ENCODE peak calls at places on chromosomes 3 and 15, in six cellular contexts. G, L, A, O, Y and H are unnamed samples.

GRCh38 chr3:142354076-142354475 is 93.8 kb downstream of the XRN1 start:
- DNase-seq in G (no peak), A (no peak), L (no peak), Y (no peak), O (no peak), H (no peak)

GRCh38 chr15:30930422-30930821 is 26.7 kb downstream of the FAN1 start:
- DNase-seq in L (no peak), A (no peak), G (no peak), O (no peak), Y (no peak), H (no peak)

GRCh38 chr3:77259701-77260100 is 219.8 kb downstream of the ROBO2 start:
- DNase-seq in G (no peak), Y (no peak), A (no peak), L (no peak), O (no peak), H (no peak)

GRCh38 chr15:62886431-62887071 is 156.0 kb upstream of the TPM1 start:
- DNase-seq in L (peak), O (no peak), A (peak), Y (no peak), G (peak), H (peak)

GRCh38 chr3:111517801-111518200 is 24.2 kb upstream of the CD96 start:
- DNase-seq in O (peak), A (no peak), Y (no peak), L (no peak), G (no peak), H (no peak)

GRCh38 chr3:66037330-66037985 is 1.3 kb downstream of the MAGI1 start:
- DNase-seq in O (no peak), A (peak), Y (peak), G (no peak), L (peak), H (peak)

GRCh38 chr3:14577897-14578296 is 37.8 kb upstream of the GRIP2 start:
- DNase-seq in A (no peak), Y (no peak), L (no peak), O (no peak), G (no peak), H (no peak)

GRCh38 chr15:55587321-55588069 is 650 bp downstream of the PYGO1 start:
- DNase-seq in A (peak), L (peak), O (no peak), Y (no peak), G (peak), H (peak)

GRCh38 chr3:15659254-15659975 is 57.9 kb downstream of the BTD start:
- DNase-seq in Y (no peak), A (no peak), O (no peak), G (no peak), L (no peak), H (no peak)

GRCh38 chr3:172280406-172281051 is 167.7 kb downstream of the GHSR start:
- DNase-seq in G (no peak), O (no peak), Y (no peak), L (no peak), A (peak), H (peak)

GRCh38 chr3:8658326-8659212 is 14.0 kb upstream of the SSUH2 start:
- DNase-seq in Y (no peak), A (no peak), L (no peak), G (no peak), O (no peak), H (no peak)

GRCh38 chr3:72995337-72995736 is 1.3 kb upstream of the PPP4R2 start:
- DNase-seq in L (no peak), G (no peak), Y (no peak), O (no peak), A (no peak), H (no peak)

GRCh38 chr3:62378329-62378789 is 5.0 kb upstream of the FEZF2 start:
- DNase-seq in G (no peak), Y (no peak), O (no peak), L (peak), A (no peak), H (peak)

GRCh38 chr15:81117136-81117535 is 16.9 kb upstream of the CFAP161 start:
- DNase-seq in A (no peak), O (no peak), L (no peak), Y (no peak), G (no peak), H (no peak)

GRCh38 chr3:189908646-189909045 is 212.1 kb downstream of the P3H2 start:
- DNase-seq in G (no peak), A (peak), O (peak), Y (peak), L (no peak), H (peak)

GRCh38 chr3:23238578-23238977 is 35.5 kb downstream of the UBE2E2 start:
- DNase-seq in Y (no peak), A (no peak), G (no peak), L (no peak), O (no peak), H (no peak)

GRCh38 chr15:85730001-85730820 is 64.5 kb downstream of the KLHL25 start:
- DNase-seq in G (peak), L (no peak), A (peak), O (peak), Y (no peak), H (peak)

GRCh38 chr3:169227911-169228310 is 435.6 kb downstream of the MECOM start:
- DNase-seq in Y (no peak), A (no peak), O (no peak), L (no peak), G (no peak), H (peak)

GRCh38 chr3:96209703-96210102 is 604.7 kb upstream of the EPHA6 start:
- DNase-seq in Y (no peak), O (no peak), G (no peak), A (no peak), L (no peak), H (no peak)

GRCh38 chr15:98907921-98908490 is 99.6 kb downstream of the PGPEP1L start:
- DNase-seq in Y (no peak), O (no peak), G (no peak), L (no peak), A (no peak), H (no peak)

GRCh38 chr15:98505611-98506031 is 142.7 kb upstream of the IGF1R start:
- DNase-seq in L (no peak), G (no peak), A (no peak), O (no peak), Y (no peak), H (no peak)

GRCh38 chr3:58586776-58587192 is 9.6 kb upstream of the FAM107A start:
- DNase-seq in O (no peak), L (peak), G (no peak), A (no peak), Y (no peak), H (peak)

GRCh38 chr3:156389151-156389760 is 165.7 kb downstream of the SSR3 start:
- DNase-seq in G (no peak), O (no peak), Y (no peak), L (no peak), A (no peak), H (no peak)

GRCh38 chr3:5217824-5218595 is 30.5 kb downstream of the EDEM1 start:
- DNase-seq in A (no peak), O (no peak), Y (no peak), L (no peak), G (no peak), H (no peak)

GRCh38 chr3:5568451-5568850 is 380.9 kb downstream of the EDEM1 start:
- DNase-seq in O (peak), A (no peak), G (no peak), Y (no peak), L (peak), H (peak)

GRCh38 chr3:94004301-94004910 is 24.0 kb downstream of the STX19 start:
- DNase-seq in Y (no peak), G (no peak), L (no peak), O (peak), A (peak), H (peak)
- H3K27ac ChIP-seq in Y (no peak), G (no peak), L (no peak), O (no peak), A (no peak), H (no peak)

GRCh38 chr3:52089691-52090090 is 33.3 kb upstream of the DUSP7 start:
- DNase-seq in G (no peak), L (no peak), A (no peak), Y (no peak), O (no peak), H (no peak)

GRCh38 chr3:52090131-52090548 is 33.8 kb upstream of the DUSP7 start:
- DNase-seq in A (peak), Y (no peak), L (no peak), G (no peak), O (peak), H (no peak)

GRCh38 chr3:52086939-52087675 is 30.7 kb upstream of the DUSP7 start:
- DNase-seq in G (no peak), L (no peak), Y (no peak), A (no peak), O (no peak), H (no peak)

GRCh38 chr3:52087728-52088127 is 31.4 kb upstream of the DUSP7 start:
- DNase-seq in L (no peak), A (no peak), Y (no peak), G (no peak), O (no peak), H (no peak)

GRCh38 chr3:52088445-52089367 is 32.3 kb upstream of the DUSP7 start:
- DNase-seq in Y (no peak), O (no peak), L (no peak), G (peak), A (peak), H (no peak)
- H3K18ac ChIP-seq in Y (no peak), O (peak), L (no peak), G (peak), A (peak), H (no peak)

DNA sequence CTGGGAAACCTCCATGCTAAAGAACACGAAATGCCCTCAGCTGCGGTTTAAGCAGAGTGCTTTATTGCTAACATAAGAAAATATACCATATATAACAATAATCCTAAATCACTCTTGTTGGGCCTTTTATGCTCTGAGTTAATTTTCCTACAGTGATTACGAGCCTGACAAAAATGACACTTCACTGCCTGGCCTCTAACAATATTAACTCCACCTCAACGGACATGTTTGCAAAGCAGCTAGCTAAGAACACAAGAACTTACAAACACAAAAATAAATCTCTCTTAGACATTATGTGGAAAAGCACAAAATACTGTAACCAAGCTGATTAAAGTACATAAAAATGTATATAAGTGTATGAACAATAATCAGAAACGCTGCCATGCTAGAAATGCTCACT is 40.7 kb downstream of the DLG1 start:
- DNase-seq in G (no peak), L (no peak), O (no peak), A (no peak), Y (no peak), H (no peak)
- H3K27ac ChIP-seq in G (no peak), L (no peak), O (no peak), A (peak), Y (no peak), H (no peak)

GRCh38 chr3:191358929-191359328 is 28.6 kb upstream of the UTS2B start:
- DNase-seq in L (no peak), O (no peak), G (no peak), A (no peak), Y (no peak), H (peak)

GRCh38 chr3:191353022-191353777 is 22.9 kb upstream of the UTS2B start:
- DNase-seq in L (no peak), G (no peak), Y (no peak), O (no peak), A (no peak), H (no peak)

GRCh38 chr3:191357909-191358308 is 27.6 kb upstream of the UTS2B start:
- DNase-seq in L (no peak), A (no peak), O (no peak), Y (no peak), G (no peak), H (peak)

GRCh38 chr3:191355406-191355805 is 25.1 kb upstream of the UTS2B start:
- DNase-seq in G (no peak), A (peak), Y (no peak), O (no peak), L (no peak), H (no peak)

GRCh38 chr3:191356586-191357439 is 26.5 kb upstream of the UTS2B start:
- DNase-seq in L (no peak), Y (no peak), A (peak), G (no peak), O (peak), H (peak)
- H3K18ac ChIP-seq in L (no peak), Y (no peak), A (peak), G (no peak), O (no peak), H (peak)

DNA sequence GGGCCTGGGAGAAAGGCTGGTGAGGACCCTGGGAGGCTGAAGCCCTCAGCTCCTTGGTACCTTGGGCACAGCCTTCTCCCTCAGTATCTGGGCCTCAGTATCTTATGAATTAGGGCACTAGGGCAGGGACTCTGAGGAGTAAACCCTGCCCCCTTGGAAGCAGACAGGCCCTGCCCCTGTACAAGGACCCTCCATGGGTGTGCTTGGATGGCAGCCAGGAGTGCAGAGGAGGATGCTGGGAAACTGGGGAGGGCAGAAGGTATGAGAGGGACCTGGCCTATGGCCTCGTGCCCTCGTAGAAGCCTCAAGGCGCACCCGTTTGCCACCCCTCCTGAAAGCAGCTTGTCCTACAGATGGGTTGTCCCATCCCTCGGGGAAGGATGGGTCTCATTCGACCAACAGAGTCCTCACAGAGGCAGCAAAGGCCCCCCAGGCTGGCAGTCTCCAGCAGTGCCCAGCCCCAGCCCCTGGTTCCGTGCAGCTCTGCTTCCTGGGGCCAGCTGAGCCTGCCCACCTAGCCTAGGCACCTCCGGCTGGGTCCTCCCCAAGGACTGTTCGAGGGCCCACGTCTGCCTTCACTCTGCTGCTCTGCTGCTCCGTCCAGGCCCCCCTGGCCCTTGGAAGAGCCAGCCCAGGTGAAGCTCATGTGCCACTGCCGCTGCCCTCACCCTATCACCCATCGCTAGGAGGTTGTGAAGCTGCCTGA is 15.3 kb upstream of the SEMA3F start:
- DNase-seq in O (no peak), A (no peak), Y (no peak), G (no peak), L (no peak), H (no peak)
- H3K27ac ChIP-seq in O (no peak), A (no peak), Y (peak), G (peak), L (no peak), H (no peak)